ENCODE peak calls at places on chromosome 3, in ten cellular contexts. One of them, this sample, is unnamed.

GRCh38 chr3:177827517-177828249 is 630.4 kb upstream of the TBL1XR1 start:
- DNase-seq in HuH-7.5: peak
- DNase-seq in stimulated activated CD8-positive, alpha-beta memory T cell treated with anti-CD3 and anti-CD28 coated beads, Interleukin-15, amount 100 ng/mL, for 4 hours: no peak
- DNase-seq in skeletal muscle cell: peak
- DNase-seq in Kasumi-1: no peak
- DNase-seq in thyroid gland: no peak
- DNase-seq in activated CD4-positive, CD25-positive, alpha-beta regulatory T cell treated with anti-CD3 and anti-CD28 coated beads, Interleukin-2, amount 50 U/mL, for 72 hours: no peak
- DNase-seq in occipital lobe: no peak
- DNase-seq in astrocyte: peak
- DNase-seq in activated naive CD8-positive, alpha-beta T cell treated with anti-CD3 and anti-CD28 coated beads, Interleukin-2, amount 50 U/mL, for 24 hours: no peak
- DNase-seq in this sample: no peak

GRCh38 chr3:13407475-13407874 is 12.6 kb downstream of the NUP210 start:
- DNase-seq in HuH-7.5: no peak
- DNase-seq in stimulated activated CD8-positive, alpha-beta memory T cell treated with anti-CD3 and anti-CD28 coated beads, Interleukin-15, amount 100 ng/mL, for 4 hours: no peak
- DNase-seq in skeletal muscle cell: no peak
- DNase-seq in Kasumi-1: no peak
- DNase-seq in thyroid gland: no peak
- DNase-seq in activated CD4-positive, CD25-positive, alpha-beta regulatory T cell treated with anti-CD3 and anti-CD28 coated beads, Interleukin-2, amount 50 U/mL, for 72 hours: no peak
- DNase-seq in occipital lobe: no peak
- DNase-seq in astrocyte: no peak
- DNase-seq in activated naive CD8-positive, alpha-beta T cell treated with anti-CD3 and anti-CD28 coated beads, Interleukin-2, amount 50 U/mL, for 24 hours: no peak
- DNase-seq in this sample: no peak

GRCh38 chr3:67870477-67870876 is 216.1 kb upstream of the SUCLG2 start:
- DNase-seq in HuH-7.5: no peak
- DNase-seq in stimulated activated CD8-positive, alpha-beta memory T cell treated with anti-CD3 and anti-CD28 coated beads, Interleukin-15, amount 100 ng/mL, for 4 hours: no peak
- DNase-seq in skeletal muscle cell: no peak
- DNase-seq in Kasumi-1: no peak
- DNase-seq in thyroid gland: no peak
- DNase-seq in activated CD4-positive, CD25-positive, alpha-beta regulatory T cell treated with anti-CD3 and anti-CD28 coated beads, Interleukin-2, amount 50 U/mL, for 72 hours: no peak
- DNase-seq in occipital lobe: no peak
- DNase-seq in astrocyte: no peak
- DNase-seq in activated naive CD8-positive, alpha-beta T cell treated with anti-CD3 and anti-CD28 coated beads, Interleukin-2, amount 50 U/mL, for 24 hours: no peak
- DNase-seq in this sample: no peak

GRCh38 chr3:177932750-177933660 is 603.2 kb upstream of the KCNMB2 start:
- DNase-seq in HuH-7.5: no peak
- DNase-seq in stimulated activated CD8-positive, alpha-beta memory T cell treated with anti-CD3 and anti-CD28 coated beads, Interleukin-15, amount 100 ng/mL, for 4 hours: no peak
- DNase-seq in skeletal muscle cell: no peak
- DNase-seq in Kasumi-1: peak
- DNase-seq in thyroid gland: no peak
- DNase-seq in activated CD4-positive, CD25-positive, alpha-beta regulatory T cell treated with anti-CD3 and anti-CD28 coated beads, Interleukin-2, amount 50 U/mL, for 72 hours: no peak
- DNase-seq in occipital lobe: no peak
- DNase-seq in astrocyte: peak
- DNase-seq in activated naive CD8-positive, alpha-beta T cell treated with anti-CD3 and anti-CD28 coated beads, Interleukin-2, amount 50 U/mL, for 24 hours: no peak
- DNase-seq in this sample: no peak

GRCh38 chr3:123657111-123657510 is 72.3 kb upstream of the HACD2 start:
- DNase-seq in HuH-7.5: no peak
- DNase-seq in stimulated activated CD8-positive, alpha-beta memory T cell treated with anti-CD3 and anti-CD28 coated beads, Interleukin-15, amount 100 ng/mL, for 4 hours: no peak
- DNase-seq in skeletal muscle cell: no peak
- DNase-seq in Kasumi-1: no peak
- DNase-seq in thyroid gland: no peak
- DNase-seq in activated CD4-positive, CD25-positive, alpha-beta regulatory T cell treated with anti-CD3 and anti-CD28 coated beads, Interleukin-2, amount 50 U/mL, for 72 hours: no peak
- DNase-seq in occipital lobe: no peak
- DNase-seq in astrocyte: no peak
- DNase-seq in activated naive CD8-positive, alpha-beta T cell treated with anti-CD3 and anti-CD28 coated beads, Interleukin-2, amount 50 U/mL, for 24 hours: no peak
- DNase-seq in this sample: no peak

GRCh38 chr3:14832975-14833722 is 14.4 kb downstream of the FGD5 start:
- DNase-seq in HuH-7.5: no peak
- DNase-seq in stimulated activated CD8-positive, alpha-beta memory T cell treated with anti-CD3 and anti-CD28 coated beads, Interleukin-15, amount 100 ng/mL, for 4 hours: no peak
- DNase-seq in skeletal muscle cell: no peak
- DNase-seq in Kasumi-1: no peak
- DNase-seq in thyroid gland: no peak
- DNase-seq in activated CD4-positive, CD25-positive, alpha-beta regulatory T cell treated with anti-CD3 and anti-CD28 coated beads, Interleukin-2, amount 50 U/mL, for 72 hours: no peak
- DNase-seq in occipital lobe: no peak
- DNase-seq in astrocyte: no peak
- DNase-seq in activated naive CD8-positive, alpha-beta T cell treated with anti-CD3 and anti-CD28 coated beads, Interleukin-2, amount 50 U/mL, for 24 hours: no peak
- DNase-seq in this sample: no peak

GRCh38 chr3:183692436-183692835 is 5.2 kb upstream of the YEATS2 start:
- DNase-seq in HuH-7.5: no peak
- DNase-seq in stimulated activated CD8-positive, alpha-beta memory T cell treated with anti-CD3 and anti-CD28 coated beads, Interleukin-15, amount 100 ng/mL, for 4 hours: no peak
- DNase-seq in skeletal muscle cell: no peak
- DNase-seq in Kasumi-1: no peak
- DNase-seq in thyroid gland: no peak
- DNase-seq in activated CD4-positive, CD25-positive, alpha-beta regulatory T cell treated with anti-CD3 and anti-CD28 coated beads, Interleukin-2, amount 50 U/mL, for 72 hours: no peak
- DNase-seq in occipital lobe: no peak
- DNase-seq in astrocyte: no peak
- DNase-seq in activated naive CD8-positive, alpha-beta T cell treated with anti-CD3 and anti-CD28 coated beads, Interleukin-2, amount 50 U/mL, for 24 hours: no peak
- DNase-seq in this sample: no peak

GRCh38 chr3:195558602-195559001 is 15.5 kb upstream of the PPP1R2 start:
- DNase-seq in HuH-7.5: no peak
- DNase-seq in stimulated activated CD8-positive, alpha-beta memory T cell treated with anti-CD3 and anti-CD28 coated beads, Interleukin-15, amount 100 ng/mL, for 4 hours: no peak
- DNase-seq in skeletal muscle cell: no peak
- DNase-seq in Kasumi-1: peak
- DNase-seq in thyroid gland: peak
- DNase-seq in activated CD4-positive, CD25-positive, alpha-beta regulatory T cell treated with anti-CD3 and anti-CD28 coated beads, Interleukin-2, amount 50 U/mL, for 72 hours: no peak
- DNase-seq in occipital lobe: no peak
- DNase-seq in astrocyte: no peak
- DNase-seq in activated naive CD8-positive, alpha-beta T cell treated with anti-CD3 and anti-CD28 coated beads, Interleukin-2, amount 50 U/mL, for 24 hours: no peak
- DNase-seq in this sample: peak

GRCh38 chr3:122800838-122801237 is 6.0 kb downstream of the SLC49A4 start:
- DNase-seq in HuH-7.5: no peak
- DNase-seq in stimulated activated CD8-positive, alpha-beta memory T cell treated with anti-CD3 and anti-CD28 coated beads, Interleukin-15, amount 100 ng/mL, for 4 hours: no peak
- DNase-seq in skeletal muscle cell: no peak
- DNase-seq in Kasumi-1: no peak
- DNase-seq in thyroid gland: no peak
- DNase-seq in activated CD4-positive, CD25-positive, alpha-beta regulatory T cell treated with anti-CD3 and anti-CD28 coated beads, Interleukin-2, amount 50 U/mL, for 72 hours: no peak
- DNase-seq in occipital lobe: no peak
- DNase-seq in astrocyte: no peak
- DNase-seq in activated naive CD8-positive, alpha-beta T cell treated with anti-CD3 and anti-CD28 coated beads, Interleukin-2, amount 50 U/mL, for 24 hours: no peak
- DNase-seq in this sample: peak

GRCh38 chr3:45100998-45101407 is 45.2 kb downstream of the CDCP1 start:
- DNase-seq in HuH-7.5: no peak
- DNase-seq in stimulated activated CD8-positive, alpha-beta memory T cell treated with anti-CD3 and anti-CD28 coated beads, Interleukin-15, amount 100 ng/mL, for 4 hours: no peak
- DNase-seq in skeletal muscle cell: peak
- DNase-seq in Kasumi-1: no peak
- DNase-seq in thyroid gland: no peak
- DNase-seq in activated CD4-positive, CD25-positive, alpha-beta regulatory T cell treated with anti-CD3 and anti-CD28 coated beads, Interleukin-2, amount 50 U/mL, for 72 hours: no peak
- DNase-seq in occipital lobe: no peak
- DNase-seq in astrocyte: no peak
- DNase-seq in activated naive CD8-positive, alpha-beta T cell treated with anti-CD3 and anti-CD28 coated beads, Interleukin-2, amount 50 U/mL, for 24 hours: no peak
- DNase-seq in this sample: no peak

GRCh38 chr3:126959921-126960603 is 22.9 kb upstream of the PLXNA1 start:
- DNase-seq in HuH-7.5: no peak
- DNase-seq in stimulated activated CD8-positive, alpha-beta memory T cell treated with anti-CD3 and anti-CD28 coated beads, Interleukin-15, amount 100 ng/mL, for 4 hours: no peak
- DNase-seq in skeletal muscle cell: no peak
- DNase-seq in Kasumi-1: no peak
- DNase-seq in thyroid gland: no peak
- DNase-seq in activated CD4-positive, CD25-positive, alpha-beta regulatory T cell treated with anti-CD3 and anti-CD28 coated beads, Interleukin-2, amount 50 U/mL, for 72 hours: no peak
- DNase-seq in occipital lobe: peak
- DNase-seq in astrocyte: peak
- DNase-seq in activated naive CD8-positive, alpha-beta T cell treated with anti-CD3 and anti-CD28 coated beads, Interleukin-2, amount 50 U/mL, for 24 hours: no peak
- DNase-seq in this sample: no peak

GRCh38 chr3:5016218-5017161 is 37.3 kb downstream of the BHLHE40 start:
- DNase-seq in HuH-7.5: peak
- DNase-seq in stimulated activated CD8-positive, alpha-beta memory T cell treated with anti-CD3 and anti-CD28 coated beads, Interleukin-15, amount 100 ng/mL, for 4 hours: no peak
- DNase-seq in skeletal muscle cell: no peak
- DNase-seq in Kasumi-1: peak
- DNase-seq in thyroid gland: no peak
- DNase-seq in activated CD4-positive, CD25-positive, alpha-beta regulatory T cell treated with anti-CD3 and anti-CD28 coated beads, Interleukin-2, amount 50 U/mL, for 72 hours: no peak
- DNase-seq in occipital lobe: no peak
- DNase-seq in astrocyte: peak
- DNase-seq in activated naive CD8-positive, alpha-beta T cell treated with anti-CD3 and anti-CD28 coated beads, Interleukin-2, amount 50 U/mL, for 24 hours: no peak
- DNase-seq in this sample: no peak

GRCh38 chr3:14144423-14145075 is 19.7 kb downstream of the TMEM43 start:
- DNase-seq in HuH-7.5: peak
- DNase-seq in stimulated activated CD8-positive, alpha-beta memory T cell treated with anti-CD3 and anti-CD28 coated beads, Interleukin-15, amount 100 ng/mL, for 4 hours: peak
- DNase-seq in skeletal muscle cell: peak
- DNase-seq in Kasumi-1: peak
- DNase-seq in thyroid gland: peak
- DNase-seq in activated CD4-positive, CD25-positive, alpha-beta regulatory T cell treated with anti-CD3 and anti-CD28 coated beads, Interleukin-2, amount 50 U/mL, for 72 hours: peak
- DNase-seq in occipital lobe: peak
- DNase-seq in astrocyte: peak
- DNase-seq in activated naive CD8-positive, alpha-beta T cell treated with anti-CD3 and anti-CD28 coated beads, Interleukin-2, amount 50 U/mL, for 24 hours: peak
- DNase-seq in this sample: peak

GRCh38 chr3:124858275-124858674 is 28.9 kb downstream of the ITGB5 start:
- DNase-seq in HuH-7.5: no peak
- DNase-seq in stimulated activated CD8-positive, alpha-beta memory T cell treated with anti-CD3 and anti-CD28 coated beads, Interleukin-15, amount 100 ng/mL, for 4 hours: no peak
- DNase-seq in skeletal muscle cell: no peak
- DNase-seq in Kasumi-1: no peak
- DNase-seq in thyroid gland: no peak
- DNase-seq in activated CD4-positive, CD25-positive, alpha-beta regulatory T cell treated with anti-CD3 and anti-CD28 coated beads, Interleukin-2, amount 50 U/mL, for 72 hours: no peak
- DNase-seq in occipital lobe: no peak
- DNase-seq in astrocyte: peak
- DNase-seq in activated naive CD8-positive, alpha-beta T cell treated with anti-CD3 and anti-CD28 coated beads, Interleukin-2, amount 50 U/mL, for 24 hours: no peak
- DNase-seq in this sample: no peak

GRCh38 chr3:122169911-122170310 is 13.6 kb upstream of the CASR start:
- DNase-seq in HuH-7.5: no peak
- DNase-seq in stimulated activated CD8-positive, alpha-beta memory T cell treated with anti-CD3 and anti-CD28 coated beads, Interleukin-15, amount 100 ng/mL, for 4 hours: no peak
- DNase-seq in skeletal muscle cell: no peak
- DNase-seq in Kasumi-1: no peak
- DNase-seq in thyroid gland: no peak
- DNase-seq in activated CD4-positive, CD25-positive, alpha-beta regulatory T cell treated with anti-CD3 and anti-CD28 coated beads, Interleukin-2, amount 50 U/mL, for 72 hours: no peak
- DNase-seq in occipital lobe: no peak
- DNase-seq in astrocyte: no peak
- DNase-seq in activated naive CD8-positive, alpha-beta T cell treated with anti-CD3 and anti-CD28 coated beads, Interleukin-2, amount 50 U/mL, for 24 hours: no peak
- DNase-seq in this sample: no peak

GRCh38 chr3:30657914-30658313 is 51.5 kb downstream of the TGFBR2 start:
- DNase-seq in HuH-7.5: no peak
- DNase-seq in stimulated activated CD8-positive, alpha-beta memory T cell treated with anti-CD3 and anti-CD28 coated beads, Interleukin-15, amount 100 ng/mL, for 4 hours: no peak
- DNase-seq in skeletal muscle cell: no peak
- DNase-seq in Kasumi-1: no peak
- DNase-seq in thyroid gland: no peak
- DNase-seq in activated CD4-positive, CD25-positive, alpha-beta regulatory T cell treated with anti-CD3 and anti-CD28 coated beads, Interleukin-2, amount 50 U/mL, for 72 hours: no peak
- DNase-seq in occipital lobe: no peak
- DNase-seq in astrocyte: peak
- DNase-seq in activated naive CD8-positive, alpha-beta T cell treated with anti-CD3 and anti-CD28 coated beads, Interleukin-2, amount 50 U/mL, for 24 hours: no peak
- DNase-seq in this sample: no peak

This sample was measured in NCI-H1105 treated with DMSO at 0.1 percent for 48 hours.